ENCODE peak calls at places on chromosomes 1 and 21, in seven cellular contexts. S is body of pancreas, H is heart right ventricle, T is astrocyte of the spinal cord, O is ovary, I is cardiac fibroblast, G is pancreas. J is an unnamed sample.
A peak's percentile ranks its signal among the peaks of the same experiment; 100 is the strongest.

GRCh38 chr1:230574502-230574901 is 67.8 kb upstream of the COG2 start:
- DNase-seq in S (no peak), H (no peak), T (no peak), O (no peak), I (no peak), G (no peak), J (no peak)

GRCh38 chr1:177282976-177283375 is 112.2 kb downstream of the BRINP2 start:
- DNase-seq in S (no peak), H (no peak), T (no peak), O (no peak), I (no peak), G (no peak), J (no peak)

GRCh38 chr1:178126790-178127189 is 32.9 kb downstream of the RASAL2 start:
- DNase-seq in S (no peak), H (no peak), T (peak; percentile 91), O (no peak), I (peak; percentile 97), G (no peak), J (no peak)

GRCh38 chr1:199696225-199696624 is 331.3 kb upstream of the NR5A2 start:
- DNase-seq in S (no peak), H (no peak), T (no peak), O (no peak), I (no peak), G (no peak), J (no peak)

GRCh38 chr21:33775100-33775828 is 133.0 kb downstream of the ITSN1 start:
- DNase-seq in S (no peak), H (no peak), T (no peak), O (no peak), I (no peak), G (no peak), J (no peak)

GRCh38 chr1:34013958-34014737 is 150.3 kb downstream of the HMGB4 start:
- DNase-seq in S (peak; percentile 40), H (peak; percentile 36), T (no peak), O (no peak), I (no peak), G (peak; percentile 72), J (peak; percentile 28)

GRCh38 chr1:52842643-52843310 is at the start of gene ZYG11A:
- DNase-seq in S (peak; percentile 27), H (peak; percentile 38), T (peak; percentile 84), O (peak; percentile 49), I (peak; percentile 76), G (peak; percentile 72), J (peak; percentile 80)

GRCh38 chr1:2258996-2259395 is 30.9 kb downstream of the SKI start:
- DNase-seq in S (no peak), H (no peak), T (no peak), O (no peak), I (no peak), G (no peak), J (peak; percentile 88)

GRCh38 chr1:63973005-63973419 is 199.2 kb downstream of the ROR1 start:
- DNase-seq in S (no peak), H (no peak), T (no peak), O (no peak), I (no peak), G (no peak), J (no peak)
- TF ChIP-seq CTCF in S (no peak), H (no peak), T (no peak), O (no peak), I (no peak), G (no peak), J (no peak)

DNA sequence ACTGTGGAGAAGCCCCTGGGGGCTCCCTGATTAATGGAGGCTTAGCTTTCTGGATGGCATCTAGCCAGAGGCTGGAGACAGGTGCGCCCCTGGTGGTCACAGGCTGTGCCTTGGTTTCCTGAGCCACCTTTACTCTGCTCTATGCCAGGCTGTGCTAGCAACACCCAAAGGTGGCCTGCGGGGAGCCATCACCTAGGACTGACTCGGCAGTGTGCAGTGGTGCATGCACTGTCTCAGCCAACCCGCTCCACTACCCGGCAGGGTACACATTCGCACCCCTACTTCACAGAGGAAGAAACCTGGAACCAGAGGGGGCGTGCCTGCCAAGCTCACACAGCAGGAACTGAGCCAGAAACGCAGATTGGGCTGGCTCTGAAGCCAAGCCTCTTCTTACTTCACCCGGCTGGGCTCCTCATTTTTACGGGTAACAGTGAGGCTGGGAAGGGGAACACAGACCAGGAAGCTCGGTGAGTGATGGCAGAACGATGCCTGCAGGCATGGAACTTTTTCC is 24.8 kb downstream of the PCSK9 start:
- DNase-seq in S (no peak), H (no peak), T (no peak), O (no peak), I (peak; percentile 12), G (no peak), J (peak; percentile 28)
- TF ChIP-seq CTCF in S (no peak), H (no peak), T (no peak), O (no peak), I (peak; percentile 5), G (no peak), J (peak; percentile 18)

DNA sequence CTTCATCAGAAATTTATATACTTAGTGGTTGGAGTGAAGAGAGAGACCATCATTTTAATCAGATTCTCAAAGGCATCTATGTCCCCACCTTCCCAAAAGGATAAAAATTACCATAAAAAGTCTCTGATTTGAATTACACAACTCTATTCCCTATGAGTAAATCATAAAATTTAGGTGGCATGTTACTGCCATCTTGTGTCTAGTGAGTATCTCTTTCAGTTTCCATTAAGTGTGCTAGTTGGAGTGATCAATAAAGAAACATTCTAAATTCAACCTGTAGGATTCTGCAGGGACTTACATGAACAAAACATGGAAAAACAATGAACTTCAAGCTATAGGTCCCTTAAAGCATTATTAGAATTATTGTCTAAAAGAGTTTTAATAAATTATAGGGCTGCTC is 655.4 kb downstream of the LTN1 start:
- DNase-seq in S (no peak), H (no peak), T (peak; percentile 71), O (no peak), I (peak; percentile 82), G (no peak), J (no peak)
- TF ChIP-seq CTCF in S (peak; percentile 63), H (peak; percentile 51), T (peak; percentile 44), O (peak; percentile 41), I (peak; percentile 44), G (no peak), J (no peak)

DNA sequence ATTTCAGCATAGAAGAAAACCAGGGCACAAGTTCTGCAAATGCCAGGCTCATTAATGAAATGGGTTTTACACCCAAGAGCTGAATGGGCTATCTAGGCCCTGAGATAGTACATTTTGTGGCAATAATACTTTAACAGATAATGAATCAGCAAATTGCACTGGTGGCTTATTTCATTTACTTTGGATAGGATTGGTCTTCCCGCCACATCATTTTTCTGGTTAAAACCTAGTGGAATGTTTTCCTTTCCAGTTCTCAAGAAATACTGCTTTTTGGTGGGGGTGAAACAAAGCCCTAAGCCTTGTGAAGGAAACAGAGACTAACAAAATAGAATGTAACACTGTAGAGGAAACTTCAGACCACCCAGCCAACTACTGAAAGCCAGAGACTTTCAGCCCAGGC is 172.2 kb downstream of the HHIPL2 start:
- DNase-seq in S (no peak), H (no peak), T (peak; percentile 67), O (no peak), I (no peak), G (no peak), J (no peak)
- TF ChIP-seq CTCF in S (no peak), H (no peak), T (no peak), O (no peak), I (no peak), G (no peak), J (no peak)

DNA sequence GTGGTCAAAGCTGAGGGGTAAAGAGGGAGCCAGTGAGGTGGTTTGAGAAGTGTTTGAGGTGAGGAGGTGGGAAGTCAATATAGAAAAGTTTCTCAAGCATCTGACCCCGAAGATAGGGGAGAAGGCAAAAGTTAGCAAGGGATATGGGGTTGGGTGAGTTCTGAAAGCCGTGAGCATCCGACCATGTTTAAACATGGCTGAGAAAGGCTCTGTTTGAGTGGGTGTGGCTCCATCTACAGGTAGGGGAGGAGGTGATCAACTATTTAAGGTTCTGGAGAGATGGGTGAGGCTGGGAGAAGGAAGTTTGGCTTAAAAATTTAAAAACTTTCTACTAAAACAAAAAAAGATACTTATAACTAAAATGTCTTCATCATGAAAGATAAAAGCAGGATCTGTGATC is 273.8 kb downstream of the KCNJ6 start:
- DNase-seq in S (no peak), H (no peak), T (no peak), O (no peak), I (no peak), G (no peak), J (peak; percentile 50)
- TF ChIP-seq CTCF in S (peak; percentile 50), H (peak; percentile 5), T (peak; percentile 10), O (no peak), I (no peak), G (no peak), J (peak; percentile 39)

J was measured in activated CD8-positive, alpha-beta T cell treated with anti-CD3 and anti-CD28 coated beads for 36 hours.